ENCODE peak calls at places on chromosomes 3 and 15, in four cellular contexts. H is adrenal gland, M is A549, O is sigmoid colon. V is an unnamed sample.

GRCh38 chr3:106577241-106577640 is 708.4 kb upstream of the CBLB start:
- DNase-seq in M (no peak), H (no peak), O (no peak), V (no peak)

GRCh38 chr3:29144361-29144760 is 136.5 kb upstream of the RBMS3 start:
- DNase-seq in O (no peak), H (no peak), M (no peak), V (no peak)

GRCh38 chr3:197514786-197515090 is 41.0 kb downstream of the BDH1 start:
- DNase-seq in M (no peak), H (no peak), O (no peak), V (no peak)

GRCh38 chr3:72050771-72051170 is 265.8 kb upstream of the PROK2 start:
- DNase-seq in H (no peak), O (no peak), M (no peak), V (no peak)

GRCh38 chr15:28900892-28901586 is 15.3 kb downstream of the APBA2 start:
- DNase-seq in O (no peak), M (no peak), H (no peak), V (peak; percentile 57)

GRCh38 chr3:140532793-140533330 is 145.0 kb upstream of the TRIM42 start:
- DNase-seq in H (no peak), O (no peak), M (no peak), V (no peak)

GRCh38 chr3:132317229-132317948 is at the start of gene ACP3:
- DNase-seq in M (no peak), H (peak; percentile 46), O (no peak), V (no peak)

GRCh38 chr15:60840703-60841411 is 361.9 kb upstream of the ICE2 start:
- DNase-seq in O (no peak), H (no peak), M (no peak), V (no peak)

GRCh38 chr3:99526927-99527326 is 111.5 kb upstream of the COL8A1 start:
- DNase-seq in M (no peak), O (no peak), H (no peak), V (no peak)